ENCODE peak calls at places on chromosomes 16 and 17, in nine cellular contexts. I is cardiac muscle cell; Z is ovary; H is CD4-positive, alpha-beta T cell; E is left ventricle myocardium inferior; B is astrocyte; V is fibroblast of lung; F is nephron progenitor cell; J is psoas muscle. Q is an unnamed sample.

GRCh38 chr16:52005551-52005950 is 541.4 kb downstream of the TOX3 start:
- DNase-seq in H (no peak), J (no peak), B (no peak), Z (no peak), V (no peak), F (no peak), E (no peak), I (no peak), Q (no peak)

GRCh38 chr16:48381201-48381600 is 4.0 kb downstream of the SIAH1 start:
- DNase-seq in H (no peak), B (peak; percentile 45), Z (no peak), E (no peak), V (peak; percentile 40), J (no peak), F (no peak), I (peak; percentile 52), Q (no peak)

GRCh38 chr17:69373069-69373468 is 41.4 kb upstream of the MAP2K6 start:
- DNase-seq in I (no peak), Z (no peak), V (no peak), H (no peak), J (no peak), B (no peak), F (no peak), E (no peak), Q (no peak)

GRCh38 chr17:17057057-17057551 is 14.8 kb downstream of the MPRIP start:
- DNase-seq in Z (peak; percentile 10), V (no peak), B (no peak), E (no peak), F (no peak), H (no peak), I (no peak), J (no peak), Q (no peak)

GRCh38 chr16:11561440-11561797 is 25.3 kb downstream of the LITAF start:
- DNase-seq in H (no peak), B (no peak), V (no peak), I (no peak), F (no peak), Z (no peak), E (no peak), J (no peak), Q (no peak)

GRCh38 chr17:28662527-28662829 is 473 bp downstream of the SUPT6H start:
- DNase-seq in B (no peak), J (no peak), Z (no peak), E (no peak), F (no peak), V (no peak), H (no peak), I (no peak), Q (no peak)

GRCh38 chr16:84527486-84528269 is 23.2 kb upstream of the MEAK7 start:
- DNase-seq in F (no peak), H (no peak), B (no peak), J (no peak), Z (no peak), I (peak; percentile 29), E (no peak), V (no peak), Q (no peak)

GRCh38 chr16:58652741-58653140 is 23.1 kb upstream of the CNOT1 start:
- DNase-seq in I (peak; percentile 38), E (no peak), H (no peak), B (no peak), F (peak; percentile 16), J (no peak), V (peak; percentile 25), Z (no peak), Q (no peak)

GRCh38 chr17:68398731-68399637 is 58.3 kb downstream of the WIPI1 start:
- DNase-seq in F (peak; percentile 62), V (peak; percentile 86), I (peak; percentile 86), B (peak; percentile 47), J (peak; percentile 75), E (peak; percentile 49), H (no peak), Z (peak; percentile 70), Q (peak; percentile 67)

GRCh38 chr17:49494937-49495841 is at the start of gene NGFR:
- DNase-seq in H (peak; percentile 25), J (peak; percentile 64), B (no peak), I (peak; percentile 38), F (peak; percentile 72), E (peak; percentile 54), V (no peak), Z (peak; percentile 46), Q (peak; percentile 14)
- TF ChIP-seq CTCF in H (no peak), J (no peak), B (no peak), I (no peak), F (no peak), E (no peak), V (no peak), Z (no peak), Q (no peak)

GRCh38 chr17:3026856-3027751 is 36.3 kb downstream of the OR1D5 start:
- DNase-seq in I (peak; percentile 62), Z (no peak), V (peak; percentile 58), F (no peak), B (no peak), H (no peak), E (no peak), J (peak; percentile 36), Q (no peak)
- TF ChIP-seq CTCF in I (no peak), Z (no peak), V (no peak), F (no peak), B (no peak), H (no peak), E (no peak), J (no peak), Q (no peak)

DNA sequence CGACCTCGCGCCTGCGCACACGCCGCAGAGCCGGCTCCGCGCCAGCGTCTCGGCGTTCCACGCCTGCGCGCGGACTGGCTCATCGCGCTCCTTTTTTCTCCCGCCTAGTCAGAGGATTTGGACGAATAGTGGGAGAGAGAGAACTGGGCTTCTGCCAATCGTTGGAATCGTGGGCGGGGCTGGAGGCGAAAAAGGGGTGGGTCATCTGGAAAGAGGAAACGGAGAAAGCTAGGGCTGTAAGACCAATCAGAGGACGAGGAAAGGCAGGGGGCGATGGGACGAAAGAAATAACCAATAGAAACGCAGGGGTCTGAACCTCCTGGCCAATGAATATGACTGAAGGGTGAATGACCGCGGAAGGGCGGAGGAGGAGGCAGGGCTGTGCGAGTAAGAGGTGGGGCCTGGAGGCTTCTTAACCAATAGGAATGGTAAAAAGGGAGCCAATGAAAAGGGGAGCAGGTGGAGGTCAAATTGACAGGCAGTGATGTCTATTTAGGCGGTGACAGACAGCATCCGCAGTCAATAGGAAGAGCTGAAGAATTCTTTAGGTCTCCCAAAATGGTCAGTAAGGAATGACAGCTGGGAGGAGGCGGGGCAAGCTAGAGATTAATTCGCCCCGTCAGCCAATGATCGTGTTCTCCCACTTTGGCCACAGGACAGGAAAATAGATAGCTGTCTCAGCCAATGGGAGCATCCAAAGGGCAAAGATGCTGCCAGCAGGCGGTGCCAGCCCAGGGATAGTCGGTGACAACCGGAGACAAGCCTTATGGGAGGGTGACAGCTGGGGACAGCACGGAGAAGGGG is at the start of gene TBC1D10B:
- DNase-seq in I (peak; percentile 100), J (peak; percentile 98), B (peak; percentile 100), H (peak; percentile 99), Z (peak; percentile 98), V (peak; percentile 100), F (peak; percentile 99), E (peak; percentile 97), Q (peak; percentile 97)
- TF ChIP-seq CTCF in I (peak; percentile 26), J (peak; percentile 16), B (peak; percentile 3), H (peak; percentile 27), Z (peak; percentile 43), V (peak; percentile 27), F (no peak), E (peak; percentile 42), Q (no peak)

DNA sequence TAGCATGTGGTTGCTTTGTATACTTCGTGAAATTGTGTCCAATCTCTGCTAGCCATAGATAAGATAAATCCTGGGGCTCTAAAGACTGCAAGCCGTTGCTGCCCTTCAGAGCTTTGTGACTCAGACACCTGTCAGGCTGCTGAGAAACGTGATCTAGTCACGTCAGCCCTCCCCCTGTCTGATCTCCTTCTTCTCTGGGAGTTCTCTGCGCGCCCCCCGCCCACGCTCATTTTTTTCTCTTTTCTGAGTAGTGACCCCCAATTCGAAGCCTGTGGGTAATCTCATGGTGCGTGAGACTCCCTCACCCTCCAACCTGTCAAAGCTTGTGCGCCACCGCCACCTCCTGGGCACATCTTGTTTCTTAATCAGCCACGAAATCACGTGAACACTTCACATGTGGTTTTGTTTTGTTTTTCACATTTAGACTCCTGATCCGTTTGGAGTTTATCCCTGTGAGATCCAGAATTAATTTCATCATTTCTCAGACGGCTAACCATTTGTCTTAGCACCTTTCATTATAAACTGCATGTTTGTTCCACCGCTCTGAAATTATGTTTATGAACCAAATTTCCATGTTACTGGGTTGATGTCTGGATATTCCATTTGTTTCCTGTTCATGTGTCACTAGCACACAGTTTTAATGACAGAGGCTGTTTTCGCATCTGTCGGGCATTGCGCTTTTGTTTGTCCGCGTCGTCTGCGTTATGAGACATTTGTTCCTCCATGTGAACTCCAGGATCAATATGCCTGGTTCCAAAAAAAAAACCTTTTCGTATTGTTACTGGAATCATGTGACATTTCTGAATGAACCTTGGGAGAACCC is 977 bp upstream of the ZNF778 start:
- DNase-seq in V (peak; percentile 81), J (peak; percentile 89), F (peak; percentile 76), I (peak; percentile 77), Z (peak; percentile 83), E (peak; percentile 80), H (peak; percentile 80), B (peak; percentile 60), Q (peak; percentile 74)
- TF ChIP-seq CTCF in V (peak; percentile 67), J (peak; percentile 63), F (peak; percentile 68), I (peak; percentile 68), Z (peak; percentile 78), E (peak; percentile 70), H (peak; percentile 85), B (peak; percentile 59), Q (peak; percentile 34)

GRCh38 chr16:65201446-65202010 is 79.7 kb upstream of the CDH11 start:
- DNase-seq in I (peak; percentile 41), J (no peak), B (no peak), V (peak; percentile 49), E (no peak), H (no peak), Z (no peak), F (no peak), Q (no peak)

GRCh38 chr16:65200374-65200773 is 78.5 kb upstream of the CDH11 start:
- DNase-seq in B (no peak), V (no peak), J (no peak), F (no peak), H (no peak), I (no peak), E (no peak), Z (no peak), Q (no peak)

GRCh38 chr16:65195998-65196397 is 74.1 kb upstream of the CDH11 start:
- DNase-seq in B (no peak), I (peak; percentile 18), Z (no peak), V (no peak), E (no peak), F (no peak), J (no peak), H (no peak), Q (no peak)

GRCh38 chr16:65200857-65201256 is 79.0 kb upstream of the CDH11 start:
- DNase-seq in J (no peak), H (no peak), E (no peak), V (peak; percentile 56), B (no peak), F (no peak), Z (no peak), I (peak; percentile 89), Q (no peak)

GRCh38 chr16:65196696-65197095 is 74.8 kb upstream of the CDH11 start:
- DNase-seq in E (no peak), I (no peak), J (no peak), B (no peak), F (no peak), V (peak; percentile 11), Z (no peak), H (no peak), Q (no peak)
- TF ChIP-seq CTCF in E (no peak), I (no peak), J (no peak), B (no peak), F (no peak), V (no peak), Z (no peak), H (no peak), Q (no peak)

Q was measured in endothelial cell.